ENCODE peak calls at places on chromosomes 13 and 19, in nine cellular contexts. Z, E, H, C, N, Y, K, U and R are unnamed samples.

GRCh38 chr13:44380404-44381165 is 7.0 kb downstream of the SERP2 start:
- DNase-seq in Z (no peak), E (no peak), H (no peak), C (no peak), N (no peak), Y (no peak), K (no peak), U (no peak), R (no peak)

GRCh38 chr13:35283856-35284255 is 192.6 kb downstream of the MAB21L1 start:
- DNase-seq in Z (no peak), E (no peak), H (peak), C (peak), N (peak), Y (no peak), K (no peak), U (no peak), R (peak)

GRCh38 chr13:30026909-30027308 is 176.5 kb upstream of the UBL3 start:
- DNase-seq in Z (no peak), E (no peak), H (no peak), C (no peak), N (no peak), Y (no peak), K (no peak), U (no peak), R (no peak)

GRCh38 chr13:78420814-78421213 is 182.5 kb downstream of the POU4F1 start:
- DNase-seq in Z (no peak), E (no peak), H (no peak), C (no peak), N (no peak), Y (peak), K (no peak), U (no peak), R (peak)

GRCh38 chr13:76503756-76504155 is 382.4 kb downstream of the KCTD12 start:
- DNase-seq in Z (no peak), E (no peak), H (no peak), C (no peak), N (no peak), Y (no peak), K (no peak), U (no peak), R (no peak)

GRCh38 chr19:56253737-56254136 is 18.8 kb upstream of the EDDM13 start:
- DNase-seq in Z (no peak), E (no peak), H (peak), C (peak), N (peak), Y (peak), K (peak), U (no peak), R (peak)

GRCh38 chr19:15173746-15174404 is 26.9 kb downstream of the NOTCH3 start:
- DNase-seq in Z (no peak), E (no peak), H (no peak), C (peak), N (peak), Y (no peak), K (peak), U (no peak), R (peak)

GRCh38 chr19:33241530-33242101 is 16.0 kb upstream of the SLC7A10 start:
- DNase-seq in Z (peak), E (no peak), H (peak), C (no peak), N (no peak), Y (peak), K (peak), U (no peak), R (peak)

GRCh38 chr19:20359933-20360720 is 193.1 kb downstream of the ZNF486 start:
- DNase-seq in Z (no peak), E (no peak), H (peak), C (no peak), N (no peak), Y (no peak), K (no peak), U (no peak), R (no peak)

GRCh38 chr13:41723136-41723535 is 237.8 kb downstream of the VWA8 start:
- DNase-seq in Z (no peak), E (no peak), H (no peak), C (no peak), N (no peak), Y (no peak), K (no peak), U (no peak), R (no peak)